ENCODE peak calls at places on chromosomes 6 and 20, in eight cellular contexts. V is caudate nucleus; M is activated CD4-positive, alpha-beta T cell treated with anti-CD3 and anti-CD28 coated beads, Interleukin-2, amount 50 U/mL, for 1 hour; F is H9; R is EL; W is fibroblast of the conjunctiva; Y is AG04450; N is epithelial cell of esophagus. P is an unnamed sample.

GRCh38 chr20:14481863-14482262 is 144.5 kb upstream of the FLRT3 start:
- DNase-seq in N (peak), V (no peak), F (no peak), R (peak), W (peak), Y (peak), M (no peak), P (no peak)

GRCh38 chr20:57650756-57651483 is 30.7 kb upstream of the ZBP1 start:
- DNase-seq in W (no peak), M (no peak), F (peak), V (no peak), R (no peak), N (no peak), Y (no peak), P (no peak)

GRCh38 chr6:156508126-156508525 is 269.1 kb upstream of the ARID1B start:
- DNase-seq in N (no peak), V (no peak), M (no peak), W (no peak), R (no peak), F (no peak), Y (no peak), P (no peak)

GRCh38 chr6:45803071-45803470 is 212.6 kb downstream of the CLIC5 start:
- DNase-seq in R (no peak), V (no peak), N (no peak), W (no peak), M (no peak), Y (no peak), F (no peak), P (no peak)

GRCh38 chr6:143236151-143236788 is 175.6 kb downstream of the AIG1 start:
- DNase-seq in R (peak), Y (no peak), M (no peak), F (peak), W (no peak), V (no peak), N (no peak), P (no peak)

GRCh38 chr6:6699741-6700367 is 111.3 kb downstream of the LY86 start:
- DNase-seq in R (peak), F (peak), W (peak), V (no peak), N (peak), M (no peak), Y (peak), P (peak)

GRCh38 chr6:21754891-21755290 is 161.3 kb downstream of the SOX4 start:
- DNase-seq in M (no peak), N (peak), V (no peak), Y (no peak), F (no peak), W (no peak), R (peak), P (no peak)

GRCh38 chr6:107305391-107305790 is 154.0 kb downstream of the PDSS2 start:
- DNase-seq in M (no peak), R (no peak), Y (no peak), F (no peak), N (peak), V (no peak), W (no peak), P (no peak)

GRCh38 chr20:57449398-57450354 is 58.5 kb downstream of the RBM38 start:
- DNase-seq in W (no peak), Y (no peak), N (no peak), F (no peak), M (no peak), R (no peak), V (no peak), P (no peak)

GRCh38 chr6:110265273-110265672 is 85.0 kb downstream of the CDC40 start:
- DNase-seq in R (no peak), M (no peak), N (no peak), Y (no peak), V (no peak), F (no peak), W (no peak), P (no peak)

GRCh38 chr20:38196592-38196991 is 31.5 kb upstream of the TGM2 start:
- DNase-seq in N (peak), V (no peak), Y (no peak), R (peak), W (peak), M (no peak), F (no peak), P (no peak)

GRCh38 chr20:444862-445426 is 17.4 kb downstream of the TBC1D20 start:
- DNase-seq in V (no peak), R (peak), W (no peak), M (no peak), N (peak), F (no peak), Y (no peak), P (no peak)